ENCODE peak calls at places on chromosomes 7 and 10, in seven cellular contexts. P, S, J, A, Q, F and Z are unnamed samples. For H3K4me1, the result is how much of the 10 kb centered on the place peaks cover.

GRCh38 chr7:68246189-68246633 is 1249.6 kb downstream of the TYW1 start:
- DNase-seq in P (no peak), S (peak), J (no peak), A (no peak), Q (no peak), F (no peak), Z (no peak)

GRCh38 chr7:956031-956430 is 1.6 kb upstream of the ADAP1 start:
- DNase-seq in P (no peak), S (no peak), J (no peak), A (no peak), Q (no peak), F (no peak), Z (no peak)

GRCh38 chr7:2729043-2729892 is 41.3 kb downstream of the AMZ1 start:
- DNase-seq in P (no peak), S (no peak), J (no peak), A (no peak), Q (no peak), F (no peak), Z (no peak)

GRCh38 chr7:90910136-90910535 is 314.0 kb downstream of the CDK14 start:
- DNase-seq in P (no peak), S (no peak), J (no peak), A (no peak), Q (no peak), F (no peak), Z (no peak)

GRCh38 chr7:151059362-151060112 is at the start of gene SLC4A2:
- DNase-seq in P (peak), S (peak), J (peak), A (peak), Q (peak), F (no peak), Z (no peak)

GRCh38 chr7:40784176-40784575 is 649.4 kb downstream of the SUGCT start:
- DNase-seq in P (no peak), S (no peak), J (no peak), A (no peak), Q (no peak), F (no peak), Z (no peak)

GRCh38 chr10:86658261-86658741 is 4.0 kb downstream of the OPN4 start:
- DNase-seq in P (no peak), S (no peak), J (no peak), A (no peak), Q (no peak), F (peak), Z (no peak)

GRCh38 chr7:157542669-157543021 is 205.8 kb downstream of the DNAJB6 start:
- DNase-seq in P (no peak), S (no peak), J (no peak), A (no peak), Q (no peak), F (no peak), Z (no peak)

GRCh38 chr10:86962136-86962980 is 4.0 kb downstream of the SNCG start:
- DNase-seq in P (no peak), S (no peak), J (no peak), A (peak), Q (no peak), F (no peak), Z (no peak)

GRCh38 chr10:43066481-43066880 is 10.4 kb upstream of the RET start:
- DNase-seq in P (no peak), S (no peak), J (no peak), A (no peak), Q (no peak), F (no peak), Z (no peak)

GRCh38 chr7:103810112-103810744 is 179.2 kb downstream of the RELN start:
- DNase-seq in P (no peak), S (peak), J (no peak), A (no peak), Q (no peak), F (no peak), Z (no peak)

GRCh38 chr10:44386546-44387052 is 1.7 kb upstream of the CXCL12 start:
- DNase-seq in P (peak), S (peak), J (peak), A (no peak), Q (peak), F (no peak), Z (no peak)

GRCh38 chr10:88792656-88793055 is 9.9 kb upstream of the LIPM start:
- DNase-seq in P (no peak), S (no peak), J (peak), A (no peak), Q (peak), F (peak), Z (no peak)

GRCh38 chr10:32326680-32327363 is 20.1 kb downstream of the EPC1 start:
- DNase-seq in P (no peak), S (no peak), J (no peak), A (no peak), Q (no peak), F (no peak), Z (no peak)
- H3K4me1 ChIP-seq in P (under half), S (under half), J (under half), A (half or more), Q (under half), F (half or more), Z (under half)

GRCh38 chr10:71999360-72000072 is 35.3 kb downstream of the CHST3 start:
- DNase-seq in P (no peak), S (peak), J (peak), A (no peak), Q (no peak), F (no peak), Z (no peak)
- H3K4me1 ChIP-seq in P (under half), S (under half), J (under half), A (half or more), Q (under half), F (half or more), Z (under half)

GRCh38 chr7:14891289-14891688 is 11.3 kb downstream of the DGKB start:
- DNase-seq in P (no peak), S (peak), J (no peak), A (no peak), Q (no peak), F (no peak), Z (no peak)
- H3K4me1 ChIP-seq in P (under half), S (under half), J (under half), A (under half), Q (under half), F (under half), Z (under half)

GRCh38 chr7:4747746-4748145 is 27.7 kb upstream of the AP5Z1 start:
- DNase-seq in P (no peak), S (no peak), J (no peak), A (no peak), Q (no peak), F (no peak), Z (no peak)
- H3K4me1 ChIP-seq in P (under half), S (under half), J (under half), A (half or more), Q (under half), F (under half), Z (under half)

DNA sequence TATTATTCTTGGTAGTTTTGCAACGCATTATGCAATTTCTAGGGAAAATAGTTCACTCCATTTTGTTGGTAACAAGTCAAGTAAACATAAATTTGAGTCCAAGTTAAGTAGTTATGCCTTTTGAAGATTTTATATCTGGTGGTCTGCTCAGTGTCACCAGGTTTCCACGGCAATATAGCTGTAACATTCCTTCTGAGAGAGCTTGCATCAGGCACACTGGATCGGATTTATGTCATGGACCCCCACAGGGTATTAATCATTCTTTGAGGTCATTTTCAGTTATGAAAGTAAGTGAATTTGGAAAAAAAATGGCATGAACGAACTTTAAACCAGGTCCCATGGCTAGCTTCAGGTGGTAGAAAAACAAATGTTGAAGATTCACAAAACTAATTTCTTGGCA is 136.3 kb downstream of the POLR1F start:
- DNase-seq in P (no peak), S (no peak), J (peak), A (no peak), Q (no peak), F (no peak), Z (no peak)
- H3K4me1 ChIP-seq in P (under half), S (under half), J (under half), A (under half), Q (under half), F (under half), Z (under half)

GRCh38 chr10:101941871-101942270 is 98.3 kb upstream of the KCNIP2 start:
- DNase-seq in P (no peak), S (no peak), J (peak), A (no peak), Q (no peak), F (no peak), Z (no peak)
- H3K4me1 ChIP-seq in P (under half), S (under half), J (under half), A (under half), Q (under half), F (under half), Z (under half)